ENCODE peak calls at places on chromosomes 5 and 9, in four cellular contexts. E, L, Q and B are unnamed samples.

GRCh38 chr5:66666778-66667177 is 70.6 kb downstream of the MAST4 start:
- DNase-seq in E (no peak), L (no peak), Q (no peak), B (no peak)

GRCh38 chr5:67305913-67306710 is 109.5 kb upstream of the CD180 start:
- DNase-seq in E (no peak), L (no peak), Q (no peak), B (no peak)

GRCh38 chr5:25754895-25755294 is 1110.1 kb upstream of the CDH10 start:
- DNase-seq in E (peak), L (no peak), Q (no peak), B (peak)

GRCh38 chr9:136087741-136088480 is 7.2 kb downstream of the NACC2 start:
- DNase-seq in E (no peak), L (no peak), Q (no peak), B (no peak)

GRCh38 chr9:130780865-130781504 is 54.1 kb upstream of the ABL1 start:
- DNase-seq in E (peak), L (no peak), Q (no peak), B (no peak)

GRCh38 chr5:96075579-96076289 is 114.1 kb upstream of the ELL2 start:
- DNase-seq in E (no peak), L (no peak), Q (no peak), B (no peak)

GRCh38 chr5:178467261-178468195 is 122.7 kb downstream of the COL23A1 start:
- DNase-seq in E (no peak), L (no peak), Q (no peak), B (no peak)

GRCh38 chr9:107733530-107733907 is 243.9 kb upstream of the KLF4 start:
- DNase-seq in E (no peak), L (no peak), Q (no peak), B (no peak)

GRCh38 chr9:86965627-86966395 is 18.5 kb upstream of the GAS1 start:
- DNase-seq in E (no peak), L (no peak), Q (no peak), B (no peak)

GRCh38 chr5:171275822-171276544 is 33.1 kb upstream of the TLX3 start:
- DNase-seq in E (no peak), L (no peak), Q (no peak), B (no peak)

GRCh38 chr9:116149844-116150243 is 3.7 kb upstream of the PAPPA start:
- DNase-seq in E (peak), L (peak), Q (peak), B (no peak)

GRCh38 chr5:109650451-109650850 is 39.3 kb upstream of the MAN2A1 start:
- DNase-seq in E (no peak), L (no peak), Q (no peak), B (no peak)

GRCh38 chr5:57696906-57697590 is 214.4 kb upstream of the ACTBL2 start:
- DNase-seq in E (no peak), L (no peak), Q (no peak), B (no peak)

DNA sequence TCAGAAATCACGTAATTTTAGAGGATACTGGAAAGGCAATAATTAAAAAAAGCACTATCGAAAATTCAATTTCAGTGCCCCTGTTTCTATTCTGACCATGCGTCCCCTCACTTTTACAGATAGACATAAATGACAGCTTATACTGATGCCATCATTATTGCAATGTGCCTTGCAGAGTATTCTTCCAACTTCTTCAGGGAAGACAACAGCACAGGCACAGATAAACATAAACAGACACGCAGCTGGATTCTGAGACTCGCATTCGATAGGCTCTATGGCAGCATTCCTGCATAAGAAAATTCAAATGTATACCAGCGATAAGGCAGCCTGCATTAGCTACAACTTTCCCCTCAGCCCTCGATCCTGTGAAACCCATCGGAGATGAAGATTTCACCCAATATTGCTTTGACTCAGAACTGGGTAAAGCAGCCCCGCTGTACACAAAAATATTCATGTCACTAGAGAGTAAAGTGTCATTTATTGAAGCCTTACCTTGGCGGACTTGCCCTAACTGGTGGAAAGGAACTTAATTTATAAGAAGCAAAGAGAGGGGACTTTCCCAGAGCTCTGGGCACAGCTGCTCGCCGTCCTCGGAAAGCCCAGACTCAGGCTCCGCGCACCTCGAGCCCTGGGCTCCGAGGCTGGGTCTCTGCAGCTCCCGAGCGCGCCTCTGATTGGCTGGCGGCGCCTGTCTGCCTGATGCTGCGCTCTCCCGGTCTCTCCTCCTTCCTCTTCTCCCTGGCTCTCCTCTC is at the start of gene CDH18:
- DNase-seq in E (peak), L (no peak), Q (peak), B (no peak)
- TF ChIP-seq PHF8 in E (no peak), L (no peak), Q (no peak), B (no peak)

DNA sequence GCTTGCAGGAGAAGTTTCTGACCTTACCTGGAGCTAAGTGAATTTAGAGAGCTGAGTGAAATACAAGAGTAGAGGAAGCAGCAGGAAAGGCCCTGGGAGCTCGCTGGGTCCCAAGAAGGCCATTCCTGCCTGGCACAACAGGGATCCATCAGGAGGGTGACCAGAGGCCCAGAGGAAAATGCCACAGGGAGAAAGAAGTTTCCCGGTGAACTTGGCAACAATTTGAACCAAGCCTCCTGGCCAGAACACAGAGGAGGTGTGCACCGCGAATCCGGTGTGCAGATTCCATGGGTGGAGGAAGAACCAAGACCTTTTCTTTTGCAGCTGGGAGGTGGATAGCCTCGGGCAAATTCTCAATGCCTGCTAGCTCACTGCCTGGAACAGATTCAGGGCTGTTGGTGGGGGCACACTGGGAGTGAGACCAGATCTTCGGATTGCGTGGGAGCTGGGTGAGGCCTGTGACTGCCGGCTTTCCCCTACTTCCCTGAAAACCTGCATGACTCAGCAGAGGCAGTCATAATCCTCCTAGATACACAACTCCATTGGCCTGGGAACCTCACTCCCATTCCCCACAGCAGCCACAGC is 1850.9 kb upstream of the NUDT12 start:
- DNase-seq in E (no peak), L (no peak), Q (no peak), B (no peak)
- TF ChIP-seq PHF8 in E (no peak), L (no peak), Q (no peak), B (no peak)

DNA sequence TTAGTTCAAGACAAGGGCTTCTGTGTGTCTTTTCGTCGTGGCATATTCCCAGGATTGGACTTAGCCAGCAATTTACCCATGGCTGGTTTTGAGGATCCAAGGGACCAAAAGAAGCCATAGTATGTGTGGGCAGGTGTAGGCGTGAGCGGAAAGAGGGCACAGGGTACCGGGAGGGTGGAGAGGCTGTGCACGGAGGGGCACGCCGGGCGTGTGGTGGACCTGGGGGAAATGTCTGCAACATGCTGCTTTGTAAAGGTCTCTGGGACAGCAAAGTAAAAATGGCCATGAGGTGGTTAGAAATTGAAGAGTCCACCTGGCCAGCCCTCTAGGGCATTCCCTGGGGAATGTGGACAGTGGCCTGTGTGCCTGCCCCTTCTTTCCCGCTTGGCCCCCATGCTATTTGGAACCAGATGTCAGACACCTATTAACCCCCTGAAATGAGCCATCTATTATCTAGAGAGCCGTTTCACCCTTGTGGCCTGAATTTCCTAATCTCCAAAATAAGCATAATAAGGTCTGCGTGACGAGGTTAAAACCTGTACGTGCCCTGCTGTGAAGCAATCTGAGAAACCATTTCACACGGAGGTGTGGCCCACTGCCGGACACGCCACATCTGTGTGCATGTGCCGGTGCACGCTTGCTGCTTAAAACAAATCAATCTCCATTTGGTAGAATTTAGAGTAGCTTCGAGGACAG is 5.1 kb downstream of the FLT4 start:
- DNase-seq in E (no peak), L (no peak), Q (no peak), B (no peak)
- TF ChIP-seq PHF8 in E (no peak), L (no peak), Q (no peak), B (no peak)

GRCh38 chr5:41790038-41790776 is 80.0 kb downstream of the OXCT1 start:
- DNase-seq in E (no peak), L (no peak), Q (no peak), B (no peak)
- TF ChIP-seq PHF8 in E (no peak), L (no peak), Q (no peak), B (no peak)

GRCh38 chr5:150155258-150156032 is at the start of gene PDGFRB:
- DNase-seq in E (no peak), L (peak), Q (peak), B (no peak)
- TF ChIP-seq PHF8 in E (no peak), L (no peak), Q (no peak), B (no peak)

GRCh38 chr9:19162026-19162366 is 34.7 kb upstream of the PLIN2 start:
- DNase-seq in E (no peak), L (no peak), Q (no peak), B (no peak)

GRCh38 chr9:19156805-19157204 is 29.5 kb upstream of the PLIN2 start:
- DNase-seq in E (no peak), L (no peak), Q (no peak), B (no peak)

GRCh38 chr9:19162956-19163355 is 35.7 kb upstream of the PLIN2 start:
- DNase-seq in E (peak), L (no peak), Q (no peak), B (no peak)

GRCh38 chr9:19161257-19162025 is 34.1 kb upstream of the PLIN2 start:
- DNase-seq in E (peak), L (peak), Q (no peak), B (peak)

DNA sequence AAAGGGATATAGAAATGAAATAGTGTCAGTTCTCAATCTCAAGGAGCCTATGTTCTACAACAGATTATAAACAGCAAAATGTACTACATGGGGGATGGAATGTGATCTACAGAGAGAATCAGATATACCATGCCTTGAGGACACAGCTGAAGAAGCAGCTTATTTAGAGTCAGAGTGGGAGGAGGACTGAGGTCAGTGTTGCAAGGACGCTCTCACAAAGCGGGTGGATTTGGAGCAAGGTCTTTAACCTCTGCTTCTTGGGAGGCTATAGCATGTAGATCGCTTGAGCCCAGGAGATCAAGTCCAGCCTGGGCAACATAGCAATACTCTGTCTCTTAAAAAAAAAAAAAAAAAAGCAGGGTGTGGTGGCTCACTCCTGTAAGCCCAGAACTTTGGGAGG is 32.8 kb upstream of the PLIN2 start:
- DNase-seq in E (no peak), L (no peak), Q (no peak), B (no peak)
- TF ChIP-seq PHF8 in E (no peak), L (no peak), Q (no peak), B (no peak)

GRCh38 chr5:116229131-116229530 is 144.3 kb downstream of the COMMD10 start:
- DNase-seq in E (no peak), L (no peak), Q (no peak), B (no peak)
- TF ChIP-seq PHF8 in E (no peak), L (no peak), Q (no peak), B (no peak)